ENCODE peak calls at places on chromosome 4, in six cellular contexts. P is keratinocyte, Z is fibroblast of pulmonary artery, L is psoas muscle, M is uterus, G is right atrium auricular region. T is an unnamed sample.

GRCh38 chr4:176293660-176294059 is 24.6 kb upstream of the ASB5 start:
- DNase-seq in P (no peak), Z (no peak), L (no peak), M (no peak), G (no peak), T (no peak)

GRCh38 chr4:88107406-88108107 is 50.9 kb downstream of the ABCG2 start:
- DNase-seq in P (no peak), Z (peak; percentile 10), L (no peak), M (no peak), G (no peak), T (no peak)

GRCh38 chr4:37628977-37629609 is 57.1 kb downstream of the RELL1 start:
- DNase-seq in P (no peak), Z (peak; percentile 67), L (peak; percentile 81), M (peak; percentile 54), G (no peak), T (peak; percentile 68)

GRCh38 chr4:30716158-30716557 is 4.0 kb upstream of the PCDH7 start:
- DNase-seq in P (no peak), Z (peak; percentile 63), L (no peak), M (no peak), G (no peak), T (peak; percentile 57)

GRCh38 chr4:79917246-79917645 is 155.8 kb downstream of the ANTXR2 start:
- DNase-seq in P (no peak), Z (peak; percentile 75), L (peak; percentile 44), M (no peak), G (no peak), T (peak; percentile 41)

GRCh38 chr4:89056953-89057398 is at the start of gene FAM13A:
- DNase-seq in P (peak; percentile 65), Z (peak; percentile 98), L (peak; percentile 82), M (peak; percentile 92), G (peak; percentile 90), T (peak; percentile 97)

GRCh38 chr4:41174444-41174843 is 39.9 kb downstream of the APBB2 start:
- DNase-seq in P (no peak), Z (peak; percentile 39), L (no peak), M (no peak), G (no peak), T (no peak)

GRCh38 chr4:102453827-102454226 is 47.3 kb upstream of the NFKB1 start:
- DNase-seq in P (no peak), Z (no peak), L (no peak), M (no peak), G (no peak), T (no peak)

GRCh38 chr4:143337600-143338287 is 1.1 kb downstream of the GAB1 start:
- DNase-seq in P (no peak), Z (peak; percentile 50), L (peak; percentile 59), M (peak; percentile 55), G (peak; percentile 67), T (peak; percentile 77)

DNA sequence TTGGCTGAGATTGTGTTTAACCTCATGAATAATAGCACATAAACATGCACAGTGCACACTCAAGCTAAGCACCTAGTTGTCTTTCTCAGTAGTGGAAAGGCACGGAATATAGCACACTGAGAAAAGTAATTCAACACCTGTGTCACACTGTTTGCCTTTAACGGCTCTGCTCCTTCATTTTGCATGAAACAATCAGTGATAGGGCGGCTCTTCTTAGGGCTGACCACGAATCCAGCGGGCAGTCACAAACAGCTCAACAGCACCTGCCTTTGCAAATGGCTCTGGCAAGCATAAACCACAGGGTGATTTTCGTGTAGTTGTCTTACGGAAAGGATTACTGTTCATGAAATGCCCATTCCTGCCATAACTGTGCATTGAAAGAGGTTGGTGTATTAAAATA is 954.0 kb upstream of the TENM3 start:
- DNase-seq in P (no peak), Z (no peak), L (no peak), M (no peak), G (no peak), T (no peak)
- TF ChIP-seq CTCF in P (no peak), Z (no peak), L (no peak), M (no peak), G (no peak), T (no peak)

GRCh38 chr4:15341022-15341732 is 86.7 kb upstream of the C1QTNF7 start:
- DNase-seq in P (no peak), Z (no peak), L (no peak), M (no peak), G (no peak), T (no peak)

GRCh38 chr4:15341733-15342300 is 86.0 kb upstream of the C1QTNF7 start:
- DNase-seq in P (no peak), Z (no peak), L (peak; percentile 46), M (no peak), G (no peak), T (no peak)

GRCh38 chr4:15336410-15337184 is 91.2 kb upstream of the C1QTNF7 start:
- DNase-seq in P (no peak), Z (peak; percentile 56), L (no peak), M (no peak), G (no peak), T (peak; percentile 91)

GRCh38 chr4:15337258-15337657 is 90.6 kb upstream of the C1QTNF7 start:
- DNase-seq in P (no peak), Z (no peak), L (no peak), M (no peak), G (no peak), T (no peak)

GRCh38 chr4:15339732-15340131 is 88.1 kb upstream of the C1QTNF7 start:
- DNase-seq in P (no peak), Z (peak; percentile 49), L (no peak), M (no peak), G (no peak), T (peak; percentile 22)
- H3K4me3 ChIP-seq in P (no peak overlapping the region), Z (no peak overlapping the region), L (no peak overlapping the region), M (peak overlapping the region; percentile 32), G (peak overlapping the region; percentile 17), T (no peak overlapping the region)

DNA sequence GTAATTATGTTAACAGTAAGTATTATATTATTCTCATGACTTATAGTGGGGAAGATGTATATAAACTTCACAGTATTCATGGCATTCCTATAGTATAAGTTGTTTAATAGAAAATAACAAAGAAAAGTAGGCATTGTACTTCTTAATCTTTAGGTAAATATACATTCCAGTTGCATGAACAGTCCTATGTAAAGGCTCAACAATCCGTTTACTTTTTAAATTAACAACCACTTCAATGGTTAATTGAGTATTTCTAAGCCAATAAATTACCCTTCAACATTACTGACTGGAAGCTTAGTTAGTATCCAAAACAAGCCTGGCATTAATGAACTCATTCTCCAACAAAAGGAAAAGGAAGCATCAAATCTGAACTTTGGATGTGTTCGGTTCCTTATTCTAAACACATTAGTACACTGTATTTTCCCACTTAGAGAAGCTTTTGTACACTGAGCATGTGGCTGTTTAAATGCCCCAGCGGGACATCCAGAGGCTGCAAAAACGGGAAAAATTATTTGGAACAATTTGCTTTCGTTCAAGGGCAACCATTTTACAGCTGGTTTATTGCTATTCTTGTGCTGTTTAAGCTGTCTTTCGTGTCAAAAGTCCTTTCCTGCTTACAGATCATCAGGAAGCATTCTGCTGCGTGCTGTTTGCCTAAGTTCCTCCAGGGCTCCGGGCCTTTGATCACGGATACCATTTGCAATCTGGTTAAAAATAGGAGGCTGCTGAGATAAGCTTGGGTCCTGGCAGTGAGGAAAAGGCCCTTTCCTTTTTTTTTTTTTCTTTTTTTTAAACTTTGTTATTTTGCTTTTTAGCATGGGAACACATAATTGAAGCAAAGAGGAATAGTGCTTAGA is 460.3 kb downstream of the SPRY1 start:
- DNase-seq in P (no peak), Z (peak; percentile 73), L (peak; percentile 57), M (peak; percentile 60), G (peak; percentile 77), T (peak; percentile 51)
- TF ChIP-seq CTCF in P (no peak), Z (peak; percentile 24), L (peak; percentile 29), M (no peak), G (no peak), T (no peak)

GRCh38 chr4:15758294-15758693 is 19.8 kb upstream of the CD38 start:
- DNase-seq in P (no peak), Z (no peak), L (no peak), M (no peak), G (no peak), T (no peak)

GRCh38 chr4:15755321-15755750 is 22.8 kb upstream of the CD38 start:
- DNase-seq in P (no peak), Z (peak; percentile 49), L (no peak), M (no peak), G (no peak), T (peak; percentile 64)

GRCh38 chr4:15755781-15756180 is 22.3 kb upstream of the CD38 start:
- DNase-seq in P (no peak), Z (no peak), L (no peak), M (no peak), G (no peak), T (no peak)

GRCh38 chr4:15756361-15756861 is 21.7 kb upstream of the CD38 start:
- DNase-seq in P (peak; percentile 50), Z (peak; percentile 32), L (no peak), M (no peak), G (no peak), T (peak; percentile 55)

GRCh38 chr4:15757084-15757483 is 21.0 kb upstream of the CD38 start:
- DNase-seq in P (no peak), Z (no peak), L (no peak), M (no peak), G (no peak), T (no peak)
- H3K4me3 ChIP-seq in P (no peak overlapping the region), Z (no peak overlapping the region), L (no peak overlapping the region), M (no peak overlapping the region), G (no peak overlapping the region), T (no peak overlapping the region)

GRCh38 chr4:44736900-44737299 is 10.5 kb upstream of the GNPDA2 start:
- DNase-seq in P (no peak), Z (no peak), L (no peak), M (no peak), G (no peak), T (no peak)

GRCh38 chr4:44740201-44740600 is 13.8 kb upstream of the GNPDA2 start:
- DNase-seq in P (no peak), Z (peak; percentile 4), L (no peak), M (no peak), G (no peak), T (no peak)

GRCh38 chr4:44738615-44739014 is 12.3 kb upstream of the GNPDA2 start:
- DNase-seq in P (no peak), Z (no peak), L (no peak), M (no peak), G (no peak), T (peak; percentile 33)
- TF ChIP-seq CTCF in P (no peak), Z (no peak), L (no peak), M (no peak), G (no peak), T (peak; percentile 63)

T was measured in astrocyte of the spinal cord.